ENCODE peak calls at places on chromosome 12, in nine cellular contexts. S, W, F, K, I, Y, M, C and J are unnamed samples.

GRCh38 chr12:19220205-19220604 is 90.7 kb downstream of the PLEKHA5 start:
- DNase-seq in S (no peak), K (no peak), W (no peak), I (no peak), C (no peak), Y (no peak), F (peak; percentile 5), M (peak; percentile 20), J (no peak)

GRCh38 chr12:22256076-22256475 is 78.4 kb downstream of the ST8SIA1 start:
- DNase-seq in C (no peak), F (no peak), I (no peak), M (no peak), S (no peak), W (no peak), Y (no peak), K (no peak), J (no peak)

GRCh38 chr12:43893670-43894069 is 57.8 kb downstream of the TMEM117 start:
- DNase-seq in F (no peak), W (no peak), S (no peak), I (no peak), C (no peak), K (no peak), Y (no peak), M (no peak), J (no peak)

GRCh38 chr12:54352022-54352531 is 12.2 kb downstream of the GPR84 start:
- DNase-seq in M (no peak), S (no peak), I (peak; percentile 92), K (no peak), F (peak; percentile 76), W (peak; percentile 56), C (no peak), Y (peak; percentile 94), J (peak; percentile 85)

GRCh38 chr12:104929926-104930325 is 28.2 kb downstream of the SLC41A2 start:
- DNase-seq in M (no peak), S (no peak), C (no peak), Y (no peak), W (no peak), F (no peak), I (no peak), K (no peak), J (no peak)

GRCh38 chr12:53985900-53986685 is 1.1 kb downstream of the HOXC10 start:
- DNase-seq in I (no peak), S (no peak), M (no peak), C (no peak), F (no peak), K (no peak), W (no peak), Y (no peak), J (no peak)

GRCh38 chr12:24505366-24506025 is 443.4 kb downstream of the BCAT1 start:
- DNase-seq in C (no peak), Y (no peak), S (no peak), F (no peak), W (no peak), I (no peak), K (no peak), M (no peak), J (no peak)

GRCh38 chr12:51377099-51377984 is 13.9 kb downstream of the GALNT6 start:
- DNase-seq in I (no peak), Y (no peak), S (no peak), C (no peak), W (no peak), K (no peak), F (no peak), M (no peak), J (peak; percentile 64)

GRCh38 chr12:11822071-11822818 is 172.8 kb downstream of the ETV6 start:
- DNase-seq in W (no peak), I (no peak), K (no peak), M (no peak), Y (no peak), S (peak; percentile 84), F (no peak), C (no peak), J (no peak)

GRCh38 chr12:113228394-113229028 is 7.2 kb downstream of the TPCN1 start:
- DNase-seq in C (no peak), S (no peak), Y (no peak), K (no peak), I (no peak), M (no peak), W (no peak), F (no peak), J (no peak)

GRCh38 chr12:48996794-48997718 is 2.1 kb downstream of the DDN start:
- DNase-seq in I (peak; percentile 87), C (no peak), K (no peak), S (peak; percentile 67), M (peak; percentile 83), F (peak; percentile 85), W (peak; percentile 78), Y (peak; percentile 63), J (peak; percentile 71)

GRCh38 chr12:90366286-90366685 is 588.7 kb downstream of the CCER1 start:
- DNase-seq in F (no peak), I (no peak), S (peak; percentile 63), M (no peak), W (no peak), C (no peak), K (no peak), Y (no peak), J (no peak)

GRCh38 chr12:54143233-54143986 is 45.4 kb downstream of the SMUG1 start:
- DNase-seq in M (no peak), C (no peak), S (no peak), Y (no peak), F (no peak), W (no peak), K (no peak), I (no peak), J (no peak)

GRCh38 chr12:9344540-9344939 is 136.3 kb upstream of the PZP start:
- DNase-seq in Y (no peak), W (no peak), M (no peak), C (no peak), I (no peak), S (no peak), K (no peak), F (no peak), J (no peak)

GRCh38 chr12:98684199-98684598 is 39.1 kb downstream of the APAF1 start:
- DNase-seq in W (no peak), M (no peak), F (no peak), I (no peak), Y (no peak), S (no peak), K (no peak), C (no peak), J (no peak)
- H3K27ac ChIP-seq in W (no peak overlapping the region), M (no peak overlapping the region), F (no peak overlapping the region), I (no peak overlapping the region), Y (no peak overlapping the region), S (no peak overlapping the region), K (no peak overlapping the region), C (no peak overlapping the region), J (no peak overlapping the region)

DNA sequence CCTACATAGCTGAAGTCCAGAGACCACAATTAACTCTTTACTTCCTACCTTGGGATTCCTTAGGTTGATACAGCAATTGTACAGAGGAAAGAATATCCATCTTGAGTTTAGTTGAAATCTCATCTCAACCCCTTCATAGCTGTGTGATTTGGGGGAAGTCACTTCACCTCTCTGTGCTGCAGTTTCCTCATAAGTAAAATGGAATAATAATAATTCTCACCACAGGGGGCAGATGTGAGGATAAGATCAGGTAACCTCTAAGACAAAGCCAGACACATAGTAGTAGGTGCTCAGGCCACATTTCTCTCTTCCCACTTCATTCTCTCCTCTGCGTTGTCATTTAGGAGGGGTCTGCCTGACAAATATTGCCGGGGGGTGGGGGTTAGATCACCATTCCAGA is 6.7 kb downstream of the FOXN4 start:
- DNase-seq in Y (no peak), M (peak; percentile 45), I (no peak), F (no peak), K (no peak), S (no peak), W (no peak), C (no peak), J (no peak)
- TF ChIP-seq CTCF in Y (no peak), M (no peak), I (no peak), F (peak; percentile 14), K (no peak), S (no peak), W (no peak), C (peak; percentile 36), J (no peak)

GRCh38 chr12:52925717-52926595 is 21.1 kb upstream of the KRT8 start:
- DNase-seq in K (no peak), I (no peak), W (no peak), M (peak; percentile 84), C (no peak), Y (no peak), F (no peak), S (no peak), J (no peak)

GRCh38 chr12:52921488-52922165 is 16.8 kb upstream of the KRT8 start:
- DNase-seq in F (no peak), K (no peak), W (no peak), M (no peak), S (peak; percentile 49), I (no peak), C (no peak), Y (no peak), J (no peak)

GRCh38 chr12:52927964-52928363 is 21.0 kb upstream of the KRT18 start:
- DNase-seq in F (no peak), Y (no peak), S (no peak), I (no peak), W (no peak), M (no peak), C (no peak), K (no peak), J (no peak)

GRCh38 chr12:52926596-52927241 is 21.8 kb upstream of the KRT8 start:
- DNase-seq in F (no peak), I (no peak), Y (no peak), W (no peak), M (peak; percentile 92), C (no peak), S (no peak), K (no peak), J (no peak)

GRCh38 chr12:52924764-52925716 is 20.2 kb upstream of the KRT8 start:
- DNase-seq in C (peak; percentile 90), Y (peak; percentile 31), K (no peak), S (peak; percentile 91), I (no peak), M (peak; percentile 94), F (peak; percentile 88), W (no peak), J (no peak)
- TF ChIP-seq POLR2A in C (no peak), Y (no peak), K (no peak), S (peak; percentile 76), I (no peak), M (no peak), F (no peak), W (no peak), J (no peak)

DNA sequence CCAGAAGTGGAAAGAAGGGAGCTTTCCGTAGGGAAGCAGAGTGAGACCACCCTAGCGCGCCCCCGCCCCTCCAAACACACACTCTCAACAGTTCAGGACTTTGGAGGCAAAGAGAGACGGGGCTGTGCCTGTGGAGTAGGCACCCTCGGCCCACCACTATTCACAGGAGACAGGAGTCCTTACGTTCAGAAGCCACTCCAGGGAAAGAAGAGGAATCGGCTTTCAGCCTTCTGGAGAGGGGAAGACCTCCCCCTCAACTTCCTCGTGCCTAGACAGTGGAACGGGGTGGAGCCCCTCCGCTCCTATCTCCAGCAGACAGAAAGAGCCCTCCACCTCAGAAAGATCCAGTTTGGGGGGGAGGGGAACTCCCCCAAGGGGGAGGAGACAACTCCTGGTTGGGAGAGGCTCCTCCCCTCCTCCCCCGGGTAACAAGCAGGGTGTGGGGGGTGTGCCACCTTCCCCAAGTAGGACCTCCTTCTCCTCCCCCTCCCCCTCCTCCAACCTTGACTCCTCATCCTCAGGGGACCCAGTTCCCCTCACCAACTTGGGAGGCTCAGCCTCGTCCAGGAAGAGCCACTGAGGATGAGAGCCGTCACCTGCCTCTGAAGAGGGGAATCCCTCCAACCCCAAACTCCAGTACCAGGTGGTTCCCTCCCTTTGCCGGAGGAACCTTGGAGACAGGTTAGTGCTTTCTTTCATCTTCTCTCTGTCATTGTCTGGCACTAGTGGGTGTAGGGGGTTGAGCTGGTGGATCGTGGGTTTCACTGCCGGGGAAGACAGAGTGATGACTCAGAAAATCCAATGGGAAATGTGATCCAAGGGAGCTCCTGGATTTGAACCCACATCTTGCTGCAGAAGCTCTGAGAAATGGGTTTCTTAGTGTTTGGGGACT is 883 bp downstream of the FOXJ2 start:
- DNase-seq in F (peak; percentile 89), I (peak; percentile 87), W (peak; percentile 67), S (peak; percentile 54), K (no peak), C (no peak), M (peak; percentile 60), Y (peak; percentile 81), J (peak; percentile 81)
- H3K27ac ChIP-seq in F (peak overlapping the region; percentile 78), I (peak overlapping the region; percentile 98), W (peak overlapping the region; percentile 99), S (peak overlapping the region; percentile 90), K (peak overlapping the region; percentile 96), C (peak overlapping the region; percentile 85), M (peak overlapping the region; percentile 94), Y (peak overlapping the region; percentile 97), J (peak overlapping the region; percentile 98)